ENCODE peak calls at places on chromosomes 11 and 22, in ten cellular contexts. One of them, this sample, is unnamed.

GRCh38 chr11:115528217-115528616 is 24.0 kb upstream of the CADM1 start:
- DNase-seq in cardiac muscle cell: no peak
- DNase-seq in lower leg skin: no peak
- DNase-seq in tibial artery: no peak
- DNase-seq in astrocyte: no peak
- DNase-seq in AG09309: no peak
- DNase-seq in IMR-90: no peak
- DNase-seq in GM06990: no peak
- DNase-seq in heart left ventricle: peak; percentile 29
- DNase-seq in cardiac fibroblast: no peak
- DNase-seq in this sample: no peak

GRCh38 chr11:27217948-27218410 is 145.0 kb downstream of the CCDC34 start:
- DNase-seq in cardiac muscle cell: no peak
- DNase-seq in lower leg skin: no peak
- DNase-seq in tibial artery: no peak
- DNase-seq in astrocyte: peak; percentile 100
- DNase-seq in AG09309: peak; percentile 87
- DNase-seq in IMR-90: peak; percentile 88
- DNase-seq in GM06990: no peak
- DNase-seq in heart left ventricle: no peak
- DNase-seq in cardiac fibroblast: peak; percentile 59
- DNase-seq in this sample: peak; percentile 81

GRCh38 chr11:13009921-13010736 is 1.0 kb downstream of the RASSF10 start:
- DNase-seq in cardiac muscle cell: peak; percentile 56
- DNase-seq in lower leg skin: no peak
- DNase-seq in tibial artery: no peak
- DNase-seq in astrocyte: peak; percentile 39
- DNase-seq in AG09309: no peak
- DNase-seq in IMR-90: peak; percentile 7
- DNase-seq in GM06990: no peak
- DNase-seq in heart left ventricle: no peak
- DNase-seq in cardiac fibroblast: no peak
- DNase-seq in this sample: peak; percentile 21

GRCh38 chr11:83558281-83558680 is 272.1 kb upstream of the CCDC90B start:
- DNase-seq in cardiac muscle cell: no peak
- DNase-seq in lower leg skin: no peak
- DNase-seq in tibial artery: no peak
- DNase-seq in astrocyte: no peak
- DNase-seq in AG09309: no peak
- DNase-seq in IMR-90: no peak
- DNase-seq in GM06990: no peak
- DNase-seq in heart left ventricle: no peak
- DNase-seq in cardiac fibroblast: no peak
- DNase-seq in this sample: no peak

GRCh38 chr11:113603277-113604059 is 102.6 kb downstream of the TMPRSS5 start:
- DNase-seq in cardiac muscle cell: no peak
- DNase-seq in lower leg skin: no peak
- DNase-seq in tibial artery: no peak
- DNase-seq in astrocyte: peak; percentile 70
- DNase-seq in AG09309: no peak
- DNase-seq in IMR-90: no peak
- DNase-seq in GM06990: no peak
- DNase-seq in heart left ventricle: peak; percentile 74
- DNase-seq in cardiac fibroblast: peak; percentile 52
- DNase-seq in this sample: no peak

GRCh38 chr11:28983780-28984179 is 875.6 kb downstream of the METTL15 start:
- DNase-seq in cardiac muscle cell: no peak
- DNase-seq in lower leg skin: no peak
- DNase-seq in tibial artery: no peak
- DNase-seq in astrocyte: no peak
- DNase-seq in AG09309: no peak
- DNase-seq in IMR-90: no peak
- DNase-seq in GM06990: no peak
- DNase-seq in heart left ventricle: no peak
- DNase-seq in cardiac fibroblast: no peak
- DNase-seq in this sample: no peak

GRCh38 chr11:45392621-45393183 is 106.6 kb upstream of the SYT13 start:
- DNase-seq in cardiac muscle cell: no peak
- DNase-seq in lower leg skin: no peak
- DNase-seq in tibial artery: no peak
- DNase-seq in astrocyte: no peak
- DNase-seq in AG09309: no peak
- DNase-seq in IMR-90: no peak
- DNase-seq in GM06990: no peak
- DNase-seq in heart left ventricle: no peak
- DNase-seq in cardiac fibroblast: no peak
- DNase-seq in this sample: no peak

GRCh38 chr11:76269247-76269646 is 62.9 kb upstream of the WNT11 start:
- DNase-seq in cardiac muscle cell: no peak
- DNase-seq in lower leg skin: no peak
- DNase-seq in tibial artery: peak; percentile 79
- DNase-seq in astrocyte: no peak
- DNase-seq in AG09309: no peak
- DNase-seq in IMR-90: no peak
- DNase-seq in GM06990: no peak
- DNase-seq in heart left ventricle: no peak
- DNase-seq in cardiac fibroblast: no peak
- DNase-seq in this sample: no peak

GRCh38 chr11:22634897-22635629 is 9.4 kb upstream of the FANCF start:
- DNase-seq in cardiac muscle cell: no peak
- DNase-seq in lower leg skin: no peak
- DNase-seq in tibial artery: no peak
- DNase-seq in astrocyte: peak; percentile 7
- DNase-seq in AG09309: no peak
- DNase-seq in IMR-90: peak; percentile 18
- DNase-seq in GM06990: no peak
- DNase-seq in heart left ventricle: no peak
- DNase-seq in cardiac fibroblast: peak; percentile 26
- DNase-seq in this sample: peak; percentile 71

GRCh38 chr11:67300756-67301312 is 2.5 kb upstream of the SSH3 start:
- DNase-seq in cardiac muscle cell: no peak
- DNase-seq in lower leg skin: no peak
- DNase-seq in tibial artery: peak; percentile 67
- DNase-seq in astrocyte: no peak
- DNase-seq in AG09309: no peak
- DNase-seq in IMR-90: no peak
- DNase-seq in GM06990: no peak
- DNase-seq in heart left ventricle: peak; percentile 19
- DNase-seq in cardiac fibroblast: no peak
- DNase-seq in this sample: no peak

GRCh38 chr11:120389693-120390584 is 53.7 kb downstream of the ARHGEF12 start:
- DNase-seq in cardiac muscle cell: no peak
- DNase-seq in lower leg skin: no peak
- DNase-seq in tibial artery: no peak
- DNase-seq in astrocyte: no peak
- DNase-seq in AG09309: no peak
- DNase-seq in IMR-90: no peak
- DNase-seq in GM06990: no peak
- DNase-seq in heart left ventricle: no peak
- DNase-seq in cardiac fibroblast: no peak
- DNase-seq in this sample: no peak

GRCh38 chr22:32378703-32379272 is 21.1 kb downstream of the RFPL3 start:
- DNase-seq in cardiac muscle cell: peak; percentile 45
- DNase-seq in lower leg skin: no peak
- DNase-seq in tibial artery: no peak
- DNase-seq in astrocyte: no peak
- DNase-seq in AG09309: no peak
- DNase-seq in IMR-90: peak; percentile 18
- DNase-seq in GM06990: no peak
- DNase-seq in heart left ventricle: no peak
- DNase-seq in cardiac fibroblast: peak; percentile 22
- DNase-seq in this sample: peak; percentile 61

GRCh38 chr22:25077056-25077455 is 122.6 kb upstream of the CRYBB3 start:
- DNase-seq in cardiac muscle cell: no peak
- DNase-seq in lower leg skin: no peak
- DNase-seq in tibial artery: no peak
- DNase-seq in astrocyte: no peak
- DNase-seq in AG09309: no peak
- DNase-seq in IMR-90: no peak
- DNase-seq in GM06990: no peak
- DNase-seq in heart left ventricle: no peak
- DNase-seq in cardiac fibroblast: no peak
- DNase-seq in this sample: no peak

GRCh38 chr11:64869571-64870175 is 8.7 kb downstream of the EHD1 start:
- DNase-seq in cardiac muscle cell: peak; percentile 67
- DNase-seq in lower leg skin: no peak
- DNase-seq in tibial artery: no peak
- DNase-seq in astrocyte: no peak
- DNase-seq in AG09309: no peak
- DNase-seq in IMR-90: no peak
- DNase-seq in GM06990: no peak
- DNase-seq in heart left ventricle: no peak
- DNase-seq in cardiac fibroblast: no peak
- DNase-seq in this sample: no peak
- TF ChIP-seq CTCF in cardiac muscle cell: peak; percentile 44
- TF ChIP-seq CTCF in lower leg skin: no peak
- TF ChIP-seq CTCF in tibial artery: peak; percentile 35
- TF ChIP-seq CTCF in astrocyte: peak; percentile 6
- TF ChIP-seq CTCF in AG09309: peak; percentile 41
- TF ChIP-seq CTCF in IMR-90: peak; percentile 29
- TF ChIP-seq CTCF in GM06990: peak; percentile 54
- TF ChIP-seq CTCF in heart left ventricle: peak; percentile 43
- TF ChIP-seq CTCF in cardiac fibroblast: peak; percentile 44
- TF ChIP-seq CTCF in this sample: peak; percentile 55

GRCh38 chr11:111920908-111921307 is 2.2 kb downstream of the C11orf52 start:
- DNase-seq in cardiac muscle cell: no peak
- DNase-seq in lower leg skin: no peak
- DNase-seq in tibial artery: no peak
- DNase-seq in astrocyte: no peak
- DNase-seq in AG09309: no peak
- DNase-seq in IMR-90: no peak
- DNase-seq in GM06990: no peak
- DNase-seq in heart left ventricle: no peak
- DNase-seq in cardiac fibroblast: no peak
- DNase-seq in this sample: no peak

GRCh38 chr11:111925953-111926352 is 7.2 kb downstream of the C11orf52 start:
- DNase-seq in cardiac muscle cell: no peak
- DNase-seq in lower leg skin: no peak
- DNase-seq in tibial artery: no peak
- DNase-seq in astrocyte: no peak
- DNase-seq in AG09309: no peak
- DNase-seq in IMR-90: no peak
- DNase-seq in GM06990: no peak
- DNase-seq in heart left ventricle: peak; percentile 16
- DNase-seq in cardiac fibroblast: no peak
- DNase-seq in this sample: no peak

GRCh38 chr11:111923951-111924350 is 5.2 kb downstream of the C11orf52 start:
- DNase-seq in cardiac muscle cell: no peak
- DNase-seq in lower leg skin: no peak
- DNase-seq in tibial artery: no peak
- DNase-seq in astrocyte: no peak
- DNase-seq in AG09309: no peak
- DNase-seq in IMR-90: no peak
- DNase-seq in GM06990: no peak
- DNase-seq in heart left ventricle: peak; percentile 15
- DNase-seq in cardiac fibroblast: no peak
- DNase-seq in this sample: no peak

GRCh38 chr11:111922803-111923202 is 4.1 kb downstream of the C11orf52 start:
- DNase-seq in cardiac muscle cell: no peak
- DNase-seq in lower leg skin: peak; percentile 86
- DNase-seq in tibial artery: no peak
- DNase-seq in astrocyte: peak; percentile 72
- DNase-seq in AG09309: no peak
- DNase-seq in IMR-90: peak; percentile 89
- DNase-seq in GM06990: no peak
- DNase-seq in heart left ventricle: peak; percentile 68
- DNase-seq in cardiac fibroblast: peak; percentile 90
- DNase-seq in this sample: peak; percentile 89

GRCh38 chr11:111923351-111923788 is 4.7 kb downstream of the C11orf52 start:
- DNase-seq in cardiac muscle cell: no peak
- DNase-seq in lower leg skin: no peak
- DNase-seq in tibial artery: no peak
- DNase-seq in astrocyte: peak; percentile 39
- DNase-seq in AG09309: no peak
- DNase-seq in IMR-90: peak; percentile 48
- DNase-seq in GM06990: no peak
- DNase-seq in heart left ventricle: peak; percentile 15
- DNase-seq in cardiac fibroblast: peak; percentile 78
- DNase-seq in this sample: peak; percentile 50
- H3K4me3 ChIP-seq in cardiac muscle cell: no peak overlapping the region
- H3K4me3 ChIP-seq in lower leg skin: no peak overlapping the region
- H3K4me3 ChIP-seq in tibial artery: peak overlapping the region; percentile 42
- H3K4me3 ChIP-seq in astrocyte: no peak overlapping the region
- H3K4me3 ChIP-seq in AG09309: no peak overlapping the region
- H3K4me3 ChIP-seq in IMR-90: no peak overlapping the region
- H3K4me3 ChIP-seq in GM06990: no peak overlapping the region
- H3K4me3 ChIP-seq in heart left ventricle: peak overlapping the region; percentile 37
- H3K4me3 ChIP-seq in cardiac fibroblast: no peak overlapping the region
- H3K4me3 ChIP-seq in this sample: no peak overlapping the region

GRCh38 chr11:35464308-35464707 is 45.0 kb upstream of the SLC1A2 start:
- DNase-seq in cardiac muscle cell: no peak
- DNase-seq in lower leg skin: no peak
- DNase-seq in tibial artery: no peak
- DNase-seq in astrocyte: no peak
- DNase-seq in AG09309: no peak
- DNase-seq in IMR-90: no peak
- DNase-seq in GM06990: no peak
- DNase-seq in heart left ventricle: no peak
- DNase-seq in cardiac fibroblast: no peak
- DNase-seq in this sample: no peak
- TF ChIP-seq CTCF in cardiac muscle cell: no peak
- TF ChIP-seq CTCF in lower leg skin: no peak
- TF ChIP-seq CTCF in tibial artery: no peak
- TF ChIP-seq CTCF in astrocyte: peak; percentile 25
- TF ChIP-seq CTCF in AG09309: peak; percentile 68
- TF ChIP-seq CTCF in IMR-90: peak; percentile 30
- TF ChIP-seq CTCF in GM06990: no peak
- TF ChIP-seq CTCF in heart left ventricle: no peak
- TF ChIP-seq CTCF in cardiac fibroblast: peak; percentile 7
- TF ChIP-seq CTCF in this sample: peak; percentile 20

GRCh38 chr22:47901911-47902310 is 1139.5 kb downstream of the TBC1D22A start:
- DNase-seq in cardiac muscle cell: no peak
- DNase-seq in lower leg skin: no peak
- DNase-seq in tibial artery: no peak
- DNase-seq in astrocyte: no peak
- DNase-seq in AG09309: no peak
- DNase-seq in IMR-90: no peak
- DNase-seq in GM06990: no peak
- DNase-seq in heart left ventricle: no peak
- DNase-seq in cardiac fibroblast: no peak
- DNase-seq in this sample: no peak
- H3K4me3 ChIP-seq in cardiac muscle cell: no peak overlapping the region
- H3K4me3 ChIP-seq in lower leg skin: no peak overlapping the region
- H3K4me3 ChIP-seq in tibial artery: no peak overlapping the region
- H3K4me3 ChIP-seq in astrocyte: no peak overlapping the region
- H3K4me3 ChIP-seq in AG09309: no peak overlapping the region
- H3K4me3 ChIP-seq in IMR-90: no peak overlapping the region
- H3K4me3 ChIP-seq in GM06990: no peak overlapping the region
- H3K4me3 ChIP-seq in heart left ventricle: no peak overlapping the region
- H3K4me3 ChIP-seq in cardiac fibroblast: no peak overlapping the region
- H3K4me3 ChIP-seq in this sample: no peak overlapping the region

DNA sequence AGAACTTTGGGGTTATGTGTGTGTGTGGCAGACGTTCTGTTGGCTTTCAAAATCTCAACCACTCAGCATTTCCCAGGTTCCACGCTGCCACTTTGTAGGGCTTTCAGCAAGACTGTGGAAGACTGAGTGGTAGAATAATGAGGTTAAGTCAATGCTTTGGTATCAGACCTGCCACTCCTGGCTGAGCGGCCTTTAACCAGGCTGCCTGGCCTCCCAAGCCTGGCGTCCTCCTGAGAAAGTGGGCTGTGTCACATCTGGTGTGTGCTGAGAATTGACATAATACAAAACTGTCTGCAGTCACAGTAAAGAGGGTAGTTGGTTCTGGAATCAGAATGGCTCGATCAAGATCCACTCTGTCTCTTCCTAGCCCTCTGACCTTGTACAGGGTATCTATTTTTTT is 126.5 kb downstream of the DBX1 start:
- DNase-seq in cardiac muscle cell: no peak
- DNase-seq in lower leg skin: no peak
- DNase-seq in tibial artery: no peak
- DNase-seq in astrocyte: no peak
- DNase-seq in AG09309: no peak
- DNase-seq in IMR-90: no peak
- DNase-seq in GM06990: no peak
- DNase-seq in heart left ventricle: no peak
- DNase-seq in cardiac fibroblast: no peak
- DNase-seq in this sample: no peak
- TF ChIP-seq CTCF in cardiac muscle cell: no peak
- TF ChIP-seq CTCF in lower leg skin: no peak
- TF ChIP-seq CTCF in tibial artery: no peak
- TF ChIP-seq CTCF in astrocyte: no peak
- TF ChIP-seq CTCF in AG09309: no peak
- TF ChIP-seq CTCF in IMR-90: no peak
- TF ChIP-seq CTCF in GM06990: no peak
- TF ChIP-seq CTCF in heart left ventricle: no peak
- TF ChIP-seq CTCF in cardiac fibroblast: no peak
- TF ChIP-seq CTCF in this sample: no peak

This sample was measured in choroid plexus epithelial cell.